ENCODE peak calls at places on chromosomes 5 and 9, in six cellular contexts. B, C, J, Y, T and H are unnamed samples.

GRCh38 chr9:4196376-4196775 is 103.5 kb downstream of the GLIS3 start:
- DNase-seq in B (no peak), C (no peak), J (no peak), Y (no peak), T (no peak), H (no peak)

GRCh38 chr5:64594601-64595518 is 89.0 kb downstream of the RGS7BP start:
- DNase-seq in B (no peak), C (peak), J (peak), Y (no peak), T (no peak), H (no peak)

GRCh38 chr5:23389543-23390215 is 117.7 kb upstream of the PRDM9 start:
- DNase-seq in B (no peak), C (peak), J (no peak), Y (no peak), T (no peak), H (no peak)

GRCh38 chr5:78295035-78295961 is 800 bp upstream of the AP3B1 start:
- DNase-seq in B (peak), C (no peak), J (peak), Y (peak), T (no peak), H (peak)

GRCh38 chr9:111068816-111069215 is 30.5 kb upstream of the LPAR1 start:
- DNase-seq in B (peak), C (no peak), J (no peak), Y (no peak), T (no peak), H (no peak)

GRCh38 chr9:86946712-86947145 is 577 bp downstream of the GAS1 start:
- DNase-seq in B (peak), C (peak), J (peak), Y (peak), T (peak), H (no peak)

GRCh38 chr9:124381073-124381945 is 33.9 kb downstream of the PSMB7 start:
- DNase-seq in B (peak), C (no peak), J (no peak), Y (no peak), T (no peak), H (no peak)

GRCh38 chr9:134959971-134960310 is 42.2 kb upstream of the FCN1 start:
- DNase-seq in B (no peak), C (no peak), J (no peak), Y (peak), T (no peak), H (peak)

GRCh38 chr5:127400946-127401670 is 110.5 kb downstream of the MEGF10 start:
- DNase-seq in B (no peak), C (no peak), J (no peak), Y (no peak), T (no peak), H (no peak)

GRCh38 chr5:98259595-98259994 is 513.9 kb upstream of the RGMB start:
- DNase-seq in B (no peak), C (no peak), J (no peak), Y (no peak), T (no peak), H (no peak)

GRCh38 chr9:135229701-135230385 is 142.4 kb downstream of the OLFM1 start:
- DNase-seq in B (no peak), C (no peak), J (peak), Y (peak), T (no peak), H (no peak)

GRCh38 chr9:34125681-34126206 is 754 bp downstream of the DCAF12 start:
- DNase-seq in B (peak), C (peak), J (peak), Y (no peak), T (no peak), H (no peak)

GRCh38 chr5:135489466-135490244 is 37.5 kb upstream of the TIFAB start:
- DNase-seq in B (no peak), C (peak), J (peak), Y (no peak), T (peak), H (no peak)

GRCh38 chr5:14676320-14676719 is 11.8 kb downstream of the OTULIN start:
- DNase-seq in B (peak), C (peak), J (no peak), Y (peak), T (no peak), H (no peak)

GRCh38 chr5:172505840-172506638 is 51.7 kb upstream of the SH3PXD2B start:
- DNase-seq in B (no peak), C (no peak), J (peak), Y (no peak), T (no peak), H (no peak)

GRCh38 chr5:138440226-138441073 is 1.6 kb downstream of the REEP2 start:
- DNase-seq in B (no peak), C (no peak), J (no peak), Y (no peak), T (no peak), H (no peak)

GRCh38 chr9:3960661-3961144 is 339.2 kb downstream of the GLIS3 start:
- DNase-seq in B (peak), C (peak), J (no peak), Y (no peak), T (no peak), H (no peak)

GRCh38 chr5:126383246-126383645 is 40.0 kb upstream of the GRAMD2B start:
- DNase-seq in B (peak), C (peak), J (no peak), Y (no peak), T (no peak), H (no peak)

DNA sequence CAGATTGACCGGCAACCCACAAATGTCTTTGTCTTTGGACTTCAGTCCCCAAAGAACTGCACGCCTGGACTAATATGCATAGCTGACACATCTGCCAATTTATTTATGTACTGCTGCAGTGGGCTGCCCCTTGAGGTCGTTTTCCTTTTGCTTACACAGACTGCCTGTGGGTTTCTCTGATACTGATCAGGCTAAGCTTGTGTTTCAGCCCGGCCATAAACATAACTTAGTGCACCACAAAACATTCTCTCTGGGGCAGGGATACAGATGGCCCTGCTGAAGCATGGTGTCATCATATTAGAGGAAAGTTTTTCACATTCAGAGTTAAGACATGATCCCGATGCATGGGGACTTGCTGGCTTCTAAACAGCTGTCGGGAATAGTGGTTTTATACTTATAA is 75.3 kb downstream of the NUDT12 start:
- DNase-seq in B (peak), C (no peak), J (no peak), Y (no peak), T (no peak), H (no peak)
- TF ChIP-seq CTCF in B (peak), C (no peak), J (no peak), Y (no peak), T (no peak), H (no peak)

GRCh38 chr5:7886849-7887460 is 18.0 kb downstream of the MTRR start:
- DNase-seq in B (peak), C (peak), J (no peak), Y (no peak), T (no peak), H (no peak)
- TF ChIP-seq CTCF in B (peak), C (peak), J (peak), Y (peak), T (peak), H (no peak)

DNA sequence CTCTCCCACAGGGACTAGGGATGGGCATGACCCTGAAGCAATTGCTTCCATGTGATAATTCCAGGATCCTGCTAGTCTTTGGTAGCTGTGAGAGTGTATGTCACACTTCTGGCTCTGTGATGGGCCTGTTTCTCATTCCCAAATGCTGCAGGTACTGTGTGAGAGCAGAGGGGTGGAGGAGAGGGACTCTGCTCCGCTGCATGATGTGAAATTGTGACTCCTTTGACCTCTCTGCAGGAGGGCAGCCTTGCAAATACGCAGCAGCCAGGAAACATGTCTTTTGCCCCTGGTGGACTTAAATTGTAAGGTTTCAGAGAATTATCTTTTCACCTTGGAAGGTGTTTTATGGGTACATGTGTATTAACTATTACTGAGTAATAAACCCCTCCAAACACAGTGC is 61.6 kb downstream of the SFXN1 start:
- DNase-seq in B (no peak), C (no peak), J (no peak), Y (no peak), T (no peak), H (no peak)
- TF ChIP-seq CTCF in B (no peak), C (no peak), J (peak), Y (no peak), T (no peak), H (no peak)

GRCh38 chr5:62305358-62305714 is 670 bp upstream of the KIF2A start:
- DNase-seq in B (peak), C (no peak), J (no peak), Y (no peak), T (no peak), H (no peak)

GRCh38 chr5:62308439-62308838 is 2.4 kb downstream of the KIF2A start:
- DNase-seq in B (no peak), C (no peak), J (no peak), Y (no peak), T (no peak), H (no peak)

GRCh38 chr5:62306494-62307363 is 723 bp downstream of the KIF2A start:
- DNase-seq in B (peak), C (peak), J (peak), Y (peak), T (peak), H (no peak)

GRCh38 chr5:62307364-62307689 is 1.3 kb downstream of the KIF2A start:
- DNase-seq in B (no peak), C (peak), J (no peak), Y (no peak), T (no peak), H (no peak)

GRCh38 chr5:62305715-62306493 is at the start of gene KIF2A:
- DNase-seq in B (peak), C (peak), J (peak), Y (peak), T (peak), H (peak)
- TF ChIP-seq CTCF in B (peak), C (no peak), J (no peak), Y (no peak), T (no peak), H (no peak)